ENCODE peak calls at places on chromosomes 16 and 17, in seven cellular contexts. One of them, this sample, is unnamed.

GRCh38 chr16:2704983-2705275 is 15.1 kb downstream of the PRSS27 start:
- DNase-seq in A673: no peak
- DNase-seq in cardiac muscle cell: no peak
- DNase-seq in H9: no peak
- DNase-seq in pancreas: no peak
- DNase-seq in tibial artery: no peak
- DNase-seq in MM.1S: no peak
- DNase-seq in this sample: no peak

GRCh38 chr17:62705116-62705515 is 77.6 kb downstream of the MRC2 start:
- DNase-seq in cardiac muscle cell: peak; percentile 37
- DNase-seq in H9: no peak
- DNase-seq in A673: no peak
- DNase-seq in MM.1S: no peak
- DNase-seq in tibial artery: no peak
- DNase-seq in pancreas: no peak
- DNase-seq in this sample: no peak

GRCh38 chr17:39702901-39703893 is 3.3 kb downstream of the ERBB2 start:
- DNase-seq in H9: no peak
- DNase-seq in tibial artery: no peak
- DNase-seq in cardiac muscle cell: no peak
- DNase-seq in A673: no peak
- DNase-seq in pancreas: no peak
- DNase-seq in MM.1S: peak; percentile 78
- DNase-seq in this sample: no peak

GRCh38 chr16:1691956-1692355 is 13.9 kb downstream of the JPT2 start:
- DNase-seq in A673: peak; percentile 35
- DNase-seq in tibial artery: no peak
- DNase-seq in MM.1S: no peak
- DNase-seq in pancreas: no peak
- DNase-seq in H9: no peak
- DNase-seq in cardiac muscle cell: peak; percentile 64
- DNase-seq in this sample: no peak

GRCh38 chr16:85568519-85568918 is 44.6 kb upstream of the GSE1 start:
- DNase-seq in pancreas: no peak
- DNase-seq in cardiac muscle cell: no peak
- DNase-seq in MM.1S: no peak
- DNase-seq in tibial artery: peak; percentile 74
- DNase-seq in H9: no peak
- DNase-seq in A673: no peak
- DNase-seq in this sample: no peak

GRCh38 chr17:67151717-67152116 is 93.3 kb downstream of the HELZ start:
- DNase-seq in H9: no peak
- DNase-seq in cardiac muscle cell: peak; percentile 12
- DNase-seq in tibial artery: no peak
- DNase-seq in MM.1S: no peak
- DNase-seq in pancreas: no peak
- DNase-seq in A673: peak; percentile 4
- DNase-seq in this sample: no peak

GRCh38 chr17:79001190-79002020 is 8.2 kb downstream of the CANT1 start:
- DNase-seq in H9: no peak
- DNase-seq in MM.1S: no peak
- DNase-seq in tibial artery: no peak
- DNase-seq in cardiac muscle cell: no peak
- DNase-seq in A673: no peak
- DNase-seq in pancreas: no peak
- DNase-seq in this sample: no peak

GRCh38 chr16:12611006-12611477 is 192.6 kb downstream of the CPPED1 start:
- DNase-seq in MM.1S: no peak
- DNase-seq in A673: no peak
- DNase-seq in pancreas: no peak
- DNase-seq in tibial artery: no peak
- DNase-seq in cardiac muscle cell: no peak
- DNase-seq in H9: no peak
- DNase-seq in this sample: no peak

GRCh38 chr17:48840441-48840840 is 9.6 kb downstream of the CALCOCO2 start:
- DNase-seq in MM.1S: no peak
- DNase-seq in A673: no peak
- DNase-seq in tibial artery: no peak
- DNase-seq in H9: no peak
- DNase-seq in cardiac muscle cell: peak; percentile 58
- DNase-seq in pancreas: no peak
- DNase-seq in this sample: no peak

GRCh38 chr16:57993452-57993851 is 7.0 kb downstream of the ZNF319 start:
- DNase-seq in pancreas: no peak
- DNase-seq in H9: no peak
- DNase-seq in MM.1S: no peak
- DNase-seq in A673: no peak
- DNase-seq in tibial artery: no peak
- DNase-seq in cardiac muscle cell: no peak
- DNase-seq in this sample: no peak

GRCh38 chr16:57995721-57996405 is 4.6 kb downstream of the ZNF319 start:
- DNase-seq in tibial artery: no peak
- DNase-seq in MM.1S: no peak
- DNase-seq in cardiac muscle cell: no peak
- DNase-seq in A673: no peak
- DNase-seq in pancreas: no peak
- DNase-seq in H9: no peak
- DNase-seq in this sample: no peak

GRCh38 chr16:57994361-57994760 is 6.1 kb downstream of the ZNF319 start:
- DNase-seq in MM.1S: no peak
- DNase-seq in cardiac muscle cell: no peak
- DNase-seq in pancreas: no peak
- DNase-seq in tibial artery: no peak
- DNase-seq in H9: no peak
- DNase-seq in A673: no peak
- DNase-seq in this sample: no peak

GRCh38 chr16:57993897-57994296 is 6.6 kb downstream of the ZNF319 start:
- DNase-seq in pancreas: no peak
- DNase-seq in tibial artery: no peak
- DNase-seq in MM.1S: no peak
- DNase-seq in A673: no peak
- DNase-seq in H9: no peak
- DNase-seq in cardiac muscle cell: no peak
- DNase-seq in this sample: no peak

DNA sequence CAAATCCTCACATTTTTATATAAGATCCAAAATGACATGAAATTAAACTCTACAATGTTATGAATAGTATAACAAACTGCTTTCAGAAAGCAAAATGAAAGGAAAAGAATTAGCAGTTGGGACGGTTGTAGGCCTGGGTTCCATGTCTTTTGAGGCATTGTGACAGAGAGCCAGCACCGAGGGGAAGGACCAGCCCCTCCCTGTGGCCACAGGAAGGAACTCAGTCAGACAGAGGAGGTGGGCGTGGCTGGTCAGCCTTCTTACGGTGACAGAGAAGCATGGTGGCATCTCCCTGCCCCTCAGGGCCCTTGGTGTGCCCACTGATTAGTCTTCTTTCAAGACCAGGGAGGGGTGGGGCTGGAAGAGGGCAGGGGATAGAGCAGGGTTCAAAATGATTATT is 5.7 kb downstream of the ZNF319 start:
- DNase-seq in tibial artery: peak; percentile 59
- DNase-seq in H9: peak; percentile 59
- DNase-seq in pancreas: no peak
- DNase-seq in cardiac muscle cell: peak; percentile 54
- DNase-seq in A673: peak; percentile 76
- DNase-seq in MM.1S: peak; percentile 48
- DNase-seq in this sample: no peak
- TF ChIP-seq CTCF in tibial artery: no peak
- TF ChIP-seq CTCF in H9: peak; percentile 63
- TF ChIP-seq CTCF in pancreas: no peak
- TF ChIP-seq CTCF in cardiac muscle cell: peak; percentile 42
- TF ChIP-seq CTCF in A673: peak; percentile 62
- TF ChIP-seq CTCF in MM.1S: peak; percentile 44
- TF ChIP-seq CTCF in this sample: peak; percentile 32

DNA sequence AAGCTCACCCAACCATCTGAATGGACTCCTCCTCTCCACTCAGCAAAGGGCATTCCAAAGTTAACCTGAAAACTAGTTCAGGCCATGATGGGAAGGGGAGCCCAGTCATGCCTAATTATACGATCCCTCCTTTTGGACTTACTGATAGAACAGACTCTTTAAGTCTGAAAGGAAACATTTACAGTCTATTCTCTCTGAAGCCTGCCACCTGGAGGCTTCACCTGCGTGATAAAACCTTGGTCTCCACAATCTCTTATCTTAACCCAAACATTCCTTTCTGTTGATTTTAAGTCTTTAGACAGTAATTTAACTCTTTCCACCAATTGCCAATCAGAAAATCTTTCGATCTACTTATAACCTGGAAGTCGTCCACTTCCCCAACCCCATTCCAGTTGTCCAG is 9.0 kb upstream of the MPP2 start:
- DNase-seq in A673: no peak
- DNase-seq in cardiac muscle cell: no peak
- DNase-seq in pancreas: no peak
- DNase-seq in tibial artery: no peak
- DNase-seq in H9: no peak
- DNase-seq in MM.1S: peak; percentile 8
- DNase-seq in this sample: no peak
- H3K27ac ChIP-seq in A673: no peak overlapping the region
- H3K27ac ChIP-seq in cardiac muscle cell: no peak overlapping the region
- H3K27ac ChIP-seq in pancreas: no peak overlapping the region
- H3K27ac ChIP-seq in tibial artery: no peak overlapping the region
- H3K27ac ChIP-seq in H9: no peak overlapping the region
- H3K27ac ChIP-seq in MM.1S: peak overlapping the region; percentile 49
- H3K27ac ChIP-seq in this sample: no peak overlapping the region

GRCh38 chr17:45123076-45123770 is 9.1 kb downstream of the PLCD3 start:
- DNase-seq in cardiac muscle cell: no peak
- DNase-seq in pancreas: no peak
- DNase-seq in A673: no peak
- DNase-seq in MM.1S: no peak
- DNase-seq in tibial artery: no peak
- DNase-seq in H9: no peak
- DNase-seq in this sample: no peak
- H3K9me3 ChIP-seq in cardiac muscle cell: no peaks in the 10 kb centered on the region
- H3K9me3 ChIP-seq in pancreas: no peaks in the 10 kb centered on the region
- H3K9me3 ChIP-seq in A673: no peaks in the 10 kb centered on the region
- H3K9me3 ChIP-seq in MM.1S: no peaks in the 10 kb centered on the region
- H3K9me3 ChIP-seq in tibial artery: no peaks in the 10 kb centered on the region
- H3K9me3 ChIP-seq in H9: no peaks in the 10 kb centered on the region
- H3K9me3 ChIP-seq in this sample: no peaks in the 10 kb centered on the region

GRCh38 chr16:50651835-50652438 is 29.2 kb downstream of the SNX20 start:
- DNase-seq in H9: no peak
- DNase-seq in MM.1S: no peak
- DNase-seq in tibial artery: no peak
- DNase-seq in A673: no peak
- DNase-seq in pancreas: no peak
- DNase-seq in cardiac muscle cell: no peak
- DNase-seq in this sample: no peak
- TF ChIP-seq CTCF in H9: no peak
- TF ChIP-seq CTCF in MM.1S: no peak
- TF ChIP-seq CTCF in tibial artery: no peak
- TF ChIP-seq CTCF in A673: no peak
- TF ChIP-seq CTCF in pancreas: no peak
- TF ChIP-seq CTCF in cardiac muscle cell: no peak
- TF ChIP-seq CTCF in this sample: no peak

GRCh38 chr17:29158515-29159275 is 21.5 kb downstream of the MYO18A start:
- DNase-seq in A673: no peak
- DNase-seq in tibial artery: no peak
- DNase-seq in pancreas: no peak
- DNase-seq in MM.1S: no peak
- DNase-seq in H9: no peak
- DNase-seq in cardiac muscle cell: peak; percentile 92
- DNase-seq in this sample: peak; percentile 60
- H3K27ac ChIP-seq in A673: peak overlapping the region; percentile 42
- H3K27ac ChIP-seq in tibial artery: no peak overlapping the region
- H3K27ac ChIP-seq in pancreas: peak overlapping the region; percentile 37
- H3K27ac ChIP-seq in MM.1S: no peak overlapping the region
- H3K27ac ChIP-seq in H9: no peak overlapping the region
- H3K27ac ChIP-seq in cardiac muscle cell: no peak overlapping the region
- H3K27ac ChIP-seq in this sample: peak overlapping the region; percentile 78

DNA sequence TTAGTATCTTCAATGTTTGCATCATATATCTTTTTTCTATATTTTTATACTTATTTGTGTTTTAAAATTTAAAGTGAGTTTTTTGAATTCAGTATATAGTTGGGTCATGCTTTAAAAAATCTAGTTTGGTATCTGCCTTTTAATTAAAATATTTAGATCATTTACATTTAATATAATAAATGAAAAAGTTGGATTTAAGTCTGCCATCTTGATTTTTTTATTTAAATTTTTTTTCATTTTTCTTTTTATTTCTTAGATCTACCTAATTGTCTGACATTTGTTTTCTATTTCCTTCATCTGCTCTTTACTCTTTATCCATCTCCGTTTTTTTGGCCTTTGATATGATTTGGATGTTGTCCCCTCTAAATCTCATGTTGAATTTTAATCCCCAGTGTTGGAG is 50.0 kb upstream of the N4BP1 start:
- DNase-seq in MM.1S: no peak
- DNase-seq in tibial artery: no peak
- DNase-seq in cardiac muscle cell: no peak
- DNase-seq in A673: no peak
- DNase-seq in H9: no peak
- DNase-seq in pancreas: no peak
- DNase-seq in this sample: no peak
- H3K9me3 ChIP-seq in MM.1S: no peaks in the 10 kb centered on the region
- H3K9me3 ChIP-seq in tibial artery: no peaks in the 10 kb centered on the region
- H3K9me3 ChIP-seq in cardiac muscle cell: no peaks in the 10 kb centered on the region
- H3K9me3 ChIP-seq in A673: no peaks in the 10 kb centered on the region
- H3K9me3 ChIP-seq in H9: no peaks in the 10 kb centered on the region
- H3K9me3 ChIP-seq in pancreas: no peaks in the 10 kb centered on the region
- H3K9me3 ChIP-seq in this sample: peaks cover 3% of the 10 kb centered on the region

DNA sequence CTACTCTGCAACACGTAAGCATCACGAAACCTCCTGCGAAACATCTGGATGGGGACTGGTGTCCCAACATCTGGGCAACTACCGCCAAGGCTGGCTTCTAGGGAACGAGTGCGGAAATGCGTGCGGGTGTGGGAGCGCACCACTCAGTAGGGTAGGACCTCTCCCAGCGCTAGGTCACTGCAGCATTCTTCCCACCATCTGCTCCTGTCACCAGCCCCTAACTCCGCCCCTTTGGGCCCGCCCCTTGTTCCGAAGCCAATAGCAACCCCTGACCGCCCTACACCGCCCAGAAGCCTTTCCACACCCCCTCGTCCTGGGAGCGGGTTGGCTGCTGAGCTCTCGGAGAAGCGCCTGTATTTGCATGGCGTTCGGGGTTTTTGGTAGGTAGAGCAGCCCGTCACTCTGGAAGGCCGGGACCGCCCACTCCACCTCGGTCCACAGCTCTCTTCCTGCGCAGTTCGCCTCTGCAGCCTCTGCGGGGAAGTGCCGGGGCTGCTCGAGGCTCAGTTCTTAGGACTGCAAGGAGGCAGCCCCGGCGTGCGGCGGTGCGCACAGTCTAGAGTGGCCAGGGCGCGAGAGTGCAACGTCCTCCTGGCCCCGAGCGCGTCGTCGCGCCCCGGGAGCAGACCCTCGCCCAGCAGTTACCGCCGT is at the start of gene HS3ST3B1:
- DNase-seq in H9: peak; percentile 100
- DNase-seq in tibial artery: peak; percentile 96
- DNase-seq in pancreas: peak; percentile 97
- DNase-seq in MM.1S: peak; percentile 83
- DNase-seq in A673: peak; percentile 97
- DNase-seq in cardiac muscle cell: peak; percentile 100
- DNase-seq in this sample: peak; percentile 100
- TF ChIP-seq CTCF in H9: no peak
- TF ChIP-seq CTCF in tibial artery: no peak
- TF ChIP-seq CTCF in pancreas: no peak
- TF ChIP-seq CTCF in MM.1S: no peak
- TF ChIP-seq CTCF in A673: no peak
- TF ChIP-seq CTCF in cardiac muscle cell: peak; percentile 6
- TF ChIP-seq CTCF in this sample: no peak

This sample was measured in AG04450.